ENCODE peak calls at places on chromosomes 2 and 18, in ten cellular contexts. V, T, W, F, R, C, M, Q, D and O are unnamed samples.

GRCh38 chr2:147135401-147135800 is 709.4 kb upstream of the ACVR2A start:
- DNase-seq in D (no peak), R (no peak), W (no peak), T (no peak), F (no peak), V (no peak), C (no peak), Q (no peak), M (no peak), O (no peak)

GRCh38 chr18:48948112-48949050 is 2.4 kb downstream of the SMAD7 start:
- DNase-seq in W (peak; percentile 90), Q (peak; percentile 77), M (no peak), R (peak; percentile 94), T (no peak), V (peak; percentile 87), F (peak; percentile 70), C (no peak), D (peak; percentile 69), O (no peak)

GRCh38 chr2:205995260-205995659 is 90.7 kb downstream of the INO80D start:
- DNase-seq in C (no peak), W (no peak), Q (no peak), V (no peak), T (no peak), R (no peak), F (no peak), D (no peak), M (no peak), O (no peak)

GRCh38 chr2:197209742-197210408 is 100.7 kb downstream of the ANKRD44 start:
- DNase-seq in T (peak; percentile 76), V (no peak), M (no peak), Q (no peak), F (no peak), D (no peak), C (no peak), R (no peak), W (no peak), O (peak; percentile 39)

GRCh38 chr2:57182941-57183340 is 863.7 kb upstream of the VRK2 start:
- DNase-seq in R (no peak), C (no peak), F (no peak), M (no peak), D (no peak), V (no peak), T (no peak), Q (no peak), W (no peak), O (no peak)

GRCh38 chr2:1609040-1609439 is 135.3 kb downstream of the PXDN start:
- DNase-seq in C (no peak), T (no peak), V (no peak), Q (no peak), R (no peak), F (no peak), W (no peak), D (no peak), M (no peak), O (no peak)

GRCh38 chr18:49227456-49227855 is 233.0 kb downstream of the DYM start:
- DNase-seq in W (no peak), V (no peak), F (peak; percentile 60), R (no peak), T (no peak), C (no peak), M (no peak), Q (no peak), D (no peak), O (no peak)

GRCh38 chr2:47108638-47109372 is 46.3 kb downstream of the STPG4 start:
- DNase-seq in V (no peak), M (no peak), T (no peak), W (no peak), D (no peak), F (no peak), Q (no peak), C (peak; percentile 88), R (no peak), O (no peak)

GRCh38 chr2:109453596-109453995 is 160.2 kb downstream of the SEPTIN10 start:
- DNase-seq in W (peak; percentile 44), D (no peak), M (no peak), V (peak; percentile 56), C (no peak), R (no peak), F (peak; percentile 0), T (no peak), Q (no peak), O (no peak)

GRCh38 chr2:219251656-219252055 is 1.4 kb upstream of the TUBA4B start:
- DNase-seq in M (no peak), V (no peak), Q (no peak), F (no peak), W (no peak), C (no peak), R (no peak), D (no peak), T (no peak), O (no peak)

DNA sequence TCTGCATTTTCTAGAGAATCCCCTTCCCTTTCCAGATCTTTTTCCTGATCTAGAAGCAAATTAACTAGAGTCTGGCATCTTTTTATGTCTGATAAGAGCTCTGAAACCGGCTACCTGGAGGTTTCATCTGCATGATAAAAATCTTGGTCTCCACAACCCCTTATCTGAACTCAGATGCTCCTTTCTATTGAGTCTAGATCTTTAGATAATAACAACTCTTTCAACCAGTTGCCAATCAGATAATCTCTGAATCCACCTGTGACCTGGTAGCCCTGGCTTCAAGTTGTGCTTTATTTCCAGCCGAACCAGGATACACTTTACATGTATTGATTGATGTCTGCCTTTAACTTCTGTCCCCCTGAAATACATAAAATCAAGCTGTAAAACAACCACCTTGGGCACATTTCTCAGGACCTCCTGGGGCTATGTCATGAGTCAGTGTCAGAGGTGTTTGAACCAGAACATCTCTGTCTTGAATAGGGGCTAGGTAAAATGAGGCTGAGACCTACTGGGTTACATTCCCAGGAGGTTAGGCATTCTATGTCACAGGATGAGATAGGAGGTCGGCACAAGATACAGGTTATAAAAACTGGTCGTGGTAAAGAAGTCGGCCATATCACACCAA is 20.7 kb downstream of the RALBP1 start:
- DNase-seq in Q (no peak), M (no peak), F (no peak), R (no peak), C (no peak), D (no peak), T (no peak), V (no peak), W (no peak), O (no peak)
- H3K9me3 ChIP-seq in Q (no peaks in the 10 kb centered on the region), M (peaks cover 2% of the 10 kb centered on the region), F (no peaks in the 10 kb centered on the region), R (no peaks in the 10 kb centered on the region), C (no peaks in the 10 kb centered on the region), D (no peaks in the 10 kb centered on the region), T (peaks cover 3% of the 10 kb centered on the region), V (no peaks in the 10 kb centered on the region), W (no peaks in the 10 kb centered on the region), O (no peaks in the 10 kb centered on the region)

GRCh38 chr18:32289480-32290075 is 99.7 kb downstream of the MEP1B start:
- DNase-seq in V (no peak), Q (peak; percentile 54), W (no peak), D (peak; percentile 70), F (peak; percentile 56), M (peak; percentile 38), C (peak; percentile 63), R (peak; percentile 66), T (no peak), O (no peak)
- TF ChIP-seq POLR2AphosphoS5 in V (no peak), Q (no peak), W (no peak), D (no peak), F (no peak), M (no peak), C (no peak), R (no peak), T (no peak), O (no peak)

GRCh38 chr18:38406625-38407024 is 841.0 kb upstream of the CELF4 start:
- DNase-seq in V (no peak), C (no peak), R (no peak), M (no peak), F (no peak), Q (no peak), T (no peak), D (no peak), W (no peak), O (no peak)
- H3K9me3 ChIP-seq in V (no peaks in the 10 kb centered on the region), C (no peaks in the 10 kb centered on the region), R (no peaks in the 10 kb centered on the region), M (no peaks in the 10 kb centered on the region), F (no peaks in the 10 kb centered on the region), Q (peaks cover 14% of the 10 kb centered on the region), T (no peaks in the 10 kb centered on the region), D (peaks cover 8% of the 10 kb centered on the region), W (peaks cover 14% of the 10 kb centered on the region), O (no peaks in the 10 kb centered on the region)

GRCh38 chr18:25503567-25504081 is 151.7 kb upstream of the ZNF521 start:
- DNase-seq in C (peak; percentile 12), W (no peak), F (peak; percentile 57), M (no peak), R (peak; percentile 17), Q (no peak), V (peak; percentile 87), T (no peak), D (peak; percentile 59), O (no peak)
- TF ChIP-seq POLR2AphosphoS5 in C (no peak), W (peak; percentile 39), F (peak; percentile 38), M (no peak), R (no peak), Q (no peak), V (no peak), T (no peak), D (no peak), O (peak; percentile 47)

DNA sequence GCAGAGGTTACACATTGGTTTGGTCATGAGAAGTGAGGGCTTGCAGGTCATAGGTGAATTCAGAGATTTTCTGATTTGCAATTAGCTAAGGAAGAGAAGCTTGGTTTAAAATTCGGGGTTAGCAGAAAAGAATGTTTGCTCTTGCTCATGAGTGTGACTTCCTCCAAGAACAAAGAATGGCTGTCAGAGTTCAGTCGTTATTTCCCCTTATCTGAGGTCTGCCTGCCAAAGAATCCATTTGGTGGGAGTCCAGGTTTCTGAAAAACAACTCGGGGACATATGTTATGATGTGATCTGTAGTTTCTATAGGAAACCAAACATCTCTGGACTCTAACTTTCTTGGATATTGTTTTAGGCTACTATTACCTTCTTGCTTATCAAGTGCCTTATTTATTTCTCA is 3.2 kb upstream of the UGT1A6 start:
- DNase-seq in W (no peak), M (no peak), C (no peak), R (no peak), D (no peak), F (no peak), V (no peak), T (no peak), Q (peak; percentile 57), O (no peak)
- H3K9me3 ChIP-seq in W (no peaks in the 10 kb centered on the region), M (no peaks in the 10 kb centered on the region), C (no peaks in the 10 kb centered on the region), R (no peaks in the 10 kb centered on the region), D (no peaks in the 10 kb centered on the region), F (no peaks in the 10 kb centered on the region), V (no peaks in the 10 kb centered on the region), T (no peaks in the 10 kb centered on the region), Q (no peaks in the 10 kb centered on the region), O (no peaks in the 10 kb centered on the region)

GRCh38 chr2:213271947-213272346 is 12.3 kb upstream of the SPAG16 start:
- DNase-seq in Q (no peak), W (no peak), V (no peak), F (no peak), C (no peak), R (no peak), D (no peak), M (no peak), T (no peak), O (no peak)
- TF ChIP-seq POLR2AphosphoS5 in Q (no peak), W (no peak), V (no peak), F (no peak), C (no peak), R (no peak), D (no peak), M (no peak), T (no peak), O (no peak)

GRCh38 chr2:85945172-85945571 is 56.4 kb upstream of the ST3GAL5 start:
- DNase-seq in D (no peak), Q (no peak), C (no peak), W (no peak), V (no peak), R (no peak), T (no peak), M (no peak), F (no peak), O (no peak)
- H3K9me3 ChIP-seq in D (peaks cover 13% of the 10 kb centered on the region), Q (peaks cover 19% of the 10 kb centered on the region), C (no peaks in the 10 kb centered on the region), W (peaks cover 45% of the 10 kb centered on the region), V (peaks cover 6% of the 10 kb centered on the region), R (peaks cover 21% of the 10 kb centered on the region), T (peaks cover 11% of the 10 kb centered on the region), M (peaks cover 7% of the 10 kb centered on the region), F (peaks cover 17% of the 10 kb centered on the region), O (no peaks in the 10 kb centered on the region)